ENCODE peak calls at places on chromosomes 5 and 9, in seven cellular contexts. One of them, this sample, is unnamed. For H3K27me3, the result is how much of the 10 kb centered on the place peaks cover.

GRCh38 chr5:74889523-74890105 is 23.4 kb upstream of the FAM169A start:
- DNase-seq in esophagus squamous epithelium: no peak
- DNase-seq in tibial nerve: no peak
- DNase-seq in ovary: no peak
- DNase-seq in thyroid gland: no peak
- DNase-seq in transverse colon: no peak
- DNase-seq in gastrocnemius medialis: no peak
- DNase-seq in this sample: no peak

GRCh38 chr5:125717209-125717608 is 706.0 kb upstream of the GRAMD2B start:
- DNase-seq in esophagus squamous epithelium: no peak
- DNase-seq in tibial nerve: no peak
- DNase-seq in ovary: no peak
- DNase-seq in thyroid gland: no peak
- DNase-seq in transverse colon: no peak
- DNase-seq in gastrocnemius medialis: no peak
- DNase-seq in this sample: no peak

GRCh38 chr9:108761530-108762347 is 94.0 kb downstream of the ACTL7B start:
- DNase-seq in esophagus squamous epithelium: no peak
- DNase-seq in tibial nerve: peak
- DNase-seq in ovary: peak
- DNase-seq in thyroid gland: peak
- DNase-seq in transverse colon: peak
- DNase-seq in gastrocnemius medialis: peak
- DNase-seq in this sample: peak

GRCh38 chr9:72733896-72734295 is 212.5 kb downstream of the TMC1 start:
- DNase-seq in esophagus squamous epithelium: no peak
- DNase-seq in tibial nerve: no peak
- DNase-seq in ovary: no peak
- DNase-seq in thyroid gland: no peak
- DNase-seq in transverse colon: no peak
- DNase-seq in gastrocnemius medialis: no peak
- DNase-seq in this sample: no peak

GRCh38 chr5:138000102-138000723 is 32.7 kb downstream of the FAM13B start:
- DNase-seq in esophagus squamous epithelium: no peak
- DNase-seq in tibial nerve: no peak
- DNase-seq in ovary: peak
- DNase-seq in thyroid gland: no peak
- DNase-seq in transverse colon: no peak
- DNase-seq in gastrocnemius medialis: no peak
- DNase-seq in this sample: no peak

GRCh38 chr5:179292681-179293080 is 52.6 kb downstream of the ADAMTS2 start:
- DNase-seq in esophagus squamous epithelium: no peak
- DNase-seq in tibial nerve: no peak
- DNase-seq in ovary: no peak
- DNase-seq in thyroid gland: no peak
- DNase-seq in transverse colon: no peak
- DNase-seq in gastrocnemius medialis: no peak
- DNase-seq in this sample: no peak

GRCh38 chr9:135156525-135157510 is 69.3 kb downstream of the OLFM1 start:
- DNase-seq in esophagus squamous epithelium: no peak
- DNase-seq in tibial nerve: no peak
- DNase-seq in ovary: peak
- DNase-seq in thyroid gland: peak
- DNase-seq in transverse colon: peak
- DNase-seq in gastrocnemius medialis: no peak
- DNase-seq in this sample: peak

GRCh38 chr5:96493189-96493790 is 60.2 kb upstream of the PCSK1 start:
- DNase-seq in esophagus squamous epithelium: no peak
- DNase-seq in tibial nerve: no peak
- DNase-seq in ovary: no peak
- DNase-seq in thyroid gland: no peak
- DNase-seq in transverse colon: no peak
- DNase-seq in gastrocnemius medialis: no peak
- DNase-seq in this sample: no peak

GRCh38 chr5:431711-432050 is 11.3 kb upstream of the EXOC3 start:
- DNase-seq in esophagus squamous epithelium: no peak
- DNase-seq in tibial nerve: no peak
- DNase-seq in ovary: no peak
- DNase-seq in thyroid gland: no peak
- DNase-seq in transverse colon: no peak
- DNase-seq in gastrocnemius medialis: no peak
- DNase-seq in this sample: no peak

GRCh38 chr5:120454094-120454798 is 9.9 kb upstream of the PRR16 start:
- DNase-seq in esophagus squamous epithelium: no peak
- DNase-seq in tibial nerve: no peak
- DNase-seq in ovary: no peak
- DNase-seq in thyroid gland: peak
- DNase-seq in transverse colon: no peak
- DNase-seq in gastrocnemius medialis: no peak
- DNase-seq in this sample: peak

GRCh38 chr5:135392256-135392655 is 6.8 kb downstream of the MACROH2A1 start:
- DNase-seq in esophagus squamous epithelium: no peak
- DNase-seq in tibial nerve: no peak
- DNase-seq in ovary: no peak
- DNase-seq in thyroid gland: no peak
- DNase-seq in transverse colon: no peak
- DNase-seq in gastrocnemius medialis: no peak
- DNase-seq in this sample: no peak

GRCh38 chr5:43602456-43602817 is 543 bp upstream of the NNT start:
- DNase-seq in esophagus squamous epithelium: no peak
- DNase-seq in tibial nerve: no peak
- DNase-seq in ovary: peak
- DNase-seq in thyroid gland: peak
- DNase-seq in transverse colon: peak
- DNase-seq in gastrocnemius medialis: peak
- DNase-seq in this sample: peak

GRCh38 chr5:34930527-34930844 is 1.1 kb downstream of the DNAJC21 start:
- DNase-seq in esophagus squamous epithelium: no peak
- DNase-seq in tibial nerve: no peak
- DNase-seq in ovary: no peak
- DNase-seq in thyroid gland: no peak
- DNase-seq in transverse colon: no peak
- DNase-seq in gastrocnemius medialis: no peak
- DNase-seq in this sample: peak

GRCh38 chr9:107620801-107621200 is 131.2 kb upstream of the KLF4 start:
- DNase-seq in esophagus squamous epithelium: no peak
- DNase-seq in tibial nerve: no peak
- DNase-seq in ovary: no peak
- DNase-seq in thyroid gland: no peak
- DNase-seq in transverse colon: peak
- DNase-seq in gastrocnemius medialis: no peak
- DNase-seq in this sample: peak

GRCh38 chr9:95570646-95571045 is 53.9 kb upstream of the PTCH1 start:
- DNase-seq in esophagus squamous epithelium: no peak
- DNase-seq in tibial nerve: no peak
- DNase-seq in ovary: no peak
- DNase-seq in thyroid gland: no peak
- DNase-seq in transverse colon: no peak
- DNase-seq in gastrocnemius medialis: no peak
- DNase-seq in this sample: no peak

GRCh38 chr5:146890073-146890472 is 11.5 kb upstream of the PPP2R2B start:
- DNase-seq in esophagus squamous epithelium: no peak
- DNase-seq in tibial nerve: no peak
- DNase-seq in ovary: no peak
- DNase-seq in thyroid gland: no peak
- DNase-seq in transverse colon: no peak
- DNase-seq in gastrocnemius medialis: no peak
- DNase-seq in this sample: no peak

GRCh38 chr5:110817437-110817836 is 78.6 kb downstream of the SLC25A46 start:
- DNase-seq in esophagus squamous epithelium: no peak
- DNase-seq in tibial nerve: no peak
- DNase-seq in ovary: no peak
- DNase-seq in thyroid gland: no peak
- DNase-seq in transverse colon: no peak
- DNase-seq in gastrocnemius medialis: no peak
- DNase-seq in this sample: no peak

GRCh38 chr5:122831984-122832383 is 13.4 kb upstream of the SNX24 start:
- DNase-seq in esophagus squamous epithelium: no peak
- DNase-seq in tibial nerve: no peak
- DNase-seq in ovary: no peak
- DNase-seq in thyroid gland: no peak
- DNase-seq in transverse colon: no peak
- DNase-seq in gastrocnemius medialis: no peak
- DNase-seq in this sample: no peak

GRCh38 chr9:92385001-92385400 is 19.4 kb downstream of the OGN start:
- DNase-seq in esophagus squamous epithelium: no peak
- DNase-seq in tibial nerve: no peak
- DNase-seq in ovary: no peak
- DNase-seq in thyroid gland: no peak
- DNase-seq in transverse colon: no peak
- DNase-seq in gastrocnemius medialis: no peak
- DNase-seq in this sample: no peak

GRCh38 chr9:129608561-129609481 is 12.1 kb downstream of the C9orf50 start:
- DNase-seq in esophagus squamous epithelium: no peak
- DNase-seq in tibial nerve: no peak
- DNase-seq in ovary: peak
- DNase-seq in thyroid gland: no peak
- DNase-seq in transverse colon: peak
- DNase-seq in gastrocnemius medialis: no peak
- DNase-seq in this sample: no peak
- TF ChIP-seq POLR2A in esophagus squamous epithelium: no peak
- TF ChIP-seq POLR2A in tibial nerve: no peak
- TF ChIP-seq POLR2A in ovary: no peak
- TF ChIP-seq POLR2A in thyroid gland: no peak
- TF ChIP-seq POLR2A in transverse colon: peak
- TF ChIP-seq POLR2A in gastrocnemius medialis: no peak
- TF ChIP-seq POLR2A in this sample: no peak

GRCh38 chr5:142320851-142321560 is 3.8 kb downstream of the SPRY4 start:
- DNase-seq in esophagus squamous epithelium: no peak
- DNase-seq in tibial nerve: no peak
- DNase-seq in ovary: no peak
- DNase-seq in thyroid gland: no peak
- DNase-seq in transverse colon: no peak
- DNase-seq in gastrocnemius medialis: no peak
- DNase-seq in this sample: no peak

GRCh38 chr5:142323480-142324376 is 1.1 kb downstream of the SPRY4 start:
- DNase-seq in esophagus squamous epithelium: no peak
- DNase-seq in tibial nerve: no peak
- DNase-seq in ovary: peak
- DNase-seq in thyroid gland: peak
- DNase-seq in transverse colon: peak
- DNase-seq in gastrocnemius medialis: no peak
- DNase-seq in this sample: no peak

GRCh38 chr5:142322403-142322746 is 2.4 kb downstream of the SPRY4 start:
- DNase-seq in esophagus squamous epithelium: no peak
- DNase-seq in tibial nerve: no peak
- DNase-seq in ovary: no peak
- DNase-seq in thyroid gland: no peak
- DNase-seq in transverse colon: no peak
- DNase-seq in gastrocnemius medialis: no peak
- DNase-seq in this sample: no peak

GRCh38 chr5:142324377-142324870 is 397 bp downstream of the SPRY4 start:
- DNase-seq in esophagus squamous epithelium: no peak
- DNase-seq in tibial nerve: no peak
- DNase-seq in ovary: no peak
- DNase-seq in thyroid gland: peak
- DNase-seq in transverse colon: no peak
- DNase-seq in gastrocnemius medialis: no peak
- DNase-seq in this sample: no peak

DNA sequence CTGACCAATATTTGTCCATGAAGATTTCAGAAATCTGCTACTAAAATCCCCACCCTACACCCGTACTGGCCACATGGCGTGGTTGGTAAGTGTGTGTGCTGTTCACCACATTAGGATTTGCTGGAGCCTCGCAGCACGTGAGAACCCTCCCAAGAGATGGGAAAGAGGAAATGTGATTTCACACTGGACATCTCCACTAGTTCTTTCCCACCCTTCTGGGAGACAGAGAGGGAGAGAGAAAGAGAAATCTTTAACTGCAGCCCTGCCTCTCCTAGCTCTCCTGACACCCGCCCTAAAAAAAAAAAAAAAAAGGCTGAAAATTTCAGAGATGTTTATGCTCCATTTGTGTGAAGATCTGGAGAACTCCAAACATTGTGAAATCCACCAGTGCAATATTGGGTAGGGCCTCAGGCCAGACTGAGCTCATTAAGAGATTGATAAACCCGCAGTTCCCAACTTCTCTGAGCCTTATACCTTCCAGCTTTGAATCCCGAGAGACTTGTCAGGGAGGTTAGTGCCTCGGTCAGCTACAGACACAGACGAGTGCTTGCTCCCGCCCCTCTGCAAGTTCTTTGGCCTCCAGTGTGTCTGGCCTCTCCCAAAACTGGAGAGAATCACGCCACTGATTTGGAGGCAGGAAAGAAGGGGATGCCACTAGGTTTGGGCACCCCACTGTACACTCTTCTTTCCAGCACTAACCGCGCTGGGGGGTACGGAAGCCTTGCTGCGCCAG is 1.9 kb downstream of the SPRY4 start:
- DNase-seq in esophagus squamous epithelium: no peak
- DNase-seq in tibial nerve: no peak
- DNase-seq in ovary: no peak
- DNase-seq in thyroid gland: no peak
- DNase-seq in transverse colon: no peak
- DNase-seq in gastrocnemius medialis: peak
- DNase-seq in this sample: no peak
- H3K27me3 ChIP-seq in esophagus squamous epithelium: under half
- H3K27me3 ChIP-seq in tibial nerve: under half
- H3K27me3 ChIP-seq in ovary: under half
- H3K27me3 ChIP-seq in thyroid gland: under half
- H3K27me3 ChIP-seq in transverse colon: under half
- H3K27me3 ChIP-seq in gastrocnemius medialis: under half
- H3K27me3 ChIP-seq in this sample: under half

GRCh38 chr9:86843182-86843581 is 104.1 kb downstream of the GAS1 start:
- DNase-seq in esophagus squamous epithelium: no peak
- DNase-seq in tibial nerve: no peak
- DNase-seq in ovary: no peak
- DNase-seq in thyroid gland: peak
- DNase-seq in transverse colon: no peak
- DNase-seq in gastrocnemius medialis: no peak
- DNase-seq in this sample: peak
- TF ChIP-seq POLR2A in esophagus squamous epithelium: no peak
- TF ChIP-seq POLR2A in tibial nerve: no peak
- TF ChIP-seq POLR2A in ovary: no peak
- TF ChIP-seq POLR2A in thyroid gland: no peak
- TF ChIP-seq POLR2A in transverse colon: no peak
- TF ChIP-seq POLR2A in gastrocnemius medialis: no peak
- TF ChIP-seq POLR2A in this sample: no peak

GRCh38 chr5:83428890-83429289 is 42.7 kb upstream of the VCAN start:
- DNase-seq in esophagus squamous epithelium: no peak
- DNase-seq in tibial nerve: no peak
- DNase-seq in ovary: no peak
- DNase-seq in thyroid gland: no peak
- DNase-seq in transverse colon: no peak
- DNase-seq in gastrocnemius medialis: no peak
- DNase-seq in this sample: no peak

GRCh38 chr5:83428126-83428525 is 43.4 kb upstream of the VCAN start:
- DNase-seq in esophagus squamous epithelium: no peak
- DNase-seq in tibial nerve: no peak
- DNase-seq in ovary: no peak
- DNase-seq in thyroid gland: no peak
- DNase-seq in transverse colon: no peak
- DNase-seq in gastrocnemius medialis: no peak
- DNase-seq in this sample: no peak

GRCh38 chr5:83433891-83434290 is 37.7 kb upstream of the VCAN start:
- DNase-seq in esophagus squamous epithelium: no peak
- DNase-seq in tibial nerve: no peak
- DNase-seq in ovary: no peak
- DNase-seq in thyroid gland: no peak
- DNase-seq in transverse colon: no peak
- DNase-seq in gastrocnemius medialis: no peak
- DNase-seq in this sample: no peak

GRCh38 chr5:83426855-83427254 is 44.7 kb upstream of the VCAN start:
- DNase-seq in esophagus squamous epithelium: no peak
- DNase-seq in tibial nerve: no peak
- DNase-seq in ovary: no peak
- DNase-seq in thyroid gland: no peak
- DNase-seq in transverse colon: no peak
- DNase-seq in gastrocnemius medialis: no peak
- DNase-seq in this sample: no peak

GRCh38 chr5:83430130-83431010 is 41.2 kb upstream of the VCAN start:
- DNase-seq in esophagus squamous epithelium: no peak
- DNase-seq in tibial nerve: peak
- DNase-seq in ovary: peak
- DNase-seq in thyroid gland: peak
- DNase-seq in transverse colon: peak
- DNase-seq in gastrocnemius medialis: no peak
- DNase-seq in this sample: peak
- H3K27me3 ChIP-seq in esophagus squamous epithelium: under half
- H3K27me3 ChIP-seq in tibial nerve: under half
- H3K27me3 ChIP-seq in ovary: under half
- H3K27me3 ChIP-seq in thyroid gland: under half
- H3K27me3 ChIP-seq in transverse colon: under half
- H3K27me3 ChIP-seq in gastrocnemius medialis: under half
- H3K27me3 ChIP-seq in this sample: under half

This sample was measured in prostate gland.